ENCODE peak calls at places on chromosomes 6 and 20, in nine cellular contexts. One of them, this sample, is unnamed.

GRCh38 chr6:96051555-96051954 is 35.8 kb downstream of the FUT9 start:
- DNase-seq in tibial nerve: no peak
- DNase-seq in HTR-8/SVneo: no peak
- DNase-seq in T-helper 1 cell: no peak
- DNase-seq in right lobe of liver: no peak
- DNase-seq in WTC11: no peak
- DNase-seq in naive thymus-derived CD8-positive, alpha-beta T cell: no peak
- DNase-seq in ELF-1: no peak
- DNase-seq in activated naive CD8-positive, alpha-beta T cell treated with anti-CD3 and anti-CD28 coated beads, Interleukin-2, amount 50 U/mL, for 24 hours: no peak
- DNase-seq in this sample: no peak

GRCh38 chr6:33407132-33407718 is 3.6 kb upstream of the PHF1 start:
- DNase-seq in tibial nerve: no peak
- DNase-seq in HTR-8/SVneo: no peak
- DNase-seq in T-helper 1 cell: no peak
- DNase-seq in right lobe of liver: no peak
- DNase-seq in WTC11: no peak
- DNase-seq in naive thymus-derived CD8-positive, alpha-beta T cell: no peak
- DNase-seq in ELF-1: no peak
- DNase-seq in activated naive CD8-positive, alpha-beta T cell treated with anti-CD3 and anti-CD28 coated beads, Interleukin-2, amount 50 U/mL, for 24 hours: no peak
- DNase-seq in this sample: no peak

GRCh38 chr6:110341671-110342304 is 16.4 kb downstream of the METTL24 start:
- DNase-seq in tibial nerve: no peak
- DNase-seq in HTR-8/SVneo: no peak
- DNase-seq in T-helper 1 cell: no peak
- DNase-seq in right lobe of liver: no peak
- DNase-seq in WTC11: peak
- DNase-seq in naive thymus-derived CD8-positive, alpha-beta T cell: no peak
- DNase-seq in ELF-1: peak
- DNase-seq in activated naive CD8-positive, alpha-beta T cell treated with anti-CD3 and anti-CD28 coated beads, Interleukin-2, amount 50 U/mL, for 24 hours: no peak
- DNase-seq in this sample: no peak

GRCh38 chr6:30891450-30891723 is 7.1 kb downstream of the DDR1 start:
- DNase-seq in tibial nerve: no peak
- DNase-seq in HTR-8/SVneo: no peak
- DNase-seq in T-helper 1 cell: no peak
- DNase-seq in right lobe of liver: no peak
- DNase-seq in WTC11: no peak
- DNase-seq in naive thymus-derived CD8-positive, alpha-beta T cell: no peak
- DNase-seq in ELF-1: no peak
- DNase-seq in activated naive CD8-positive, alpha-beta T cell treated with anti-CD3 and anti-CD28 coated beads, Interleukin-2, amount 50 U/mL, for 24 hours: no peak
- DNase-seq in this sample: no peak

GRCh38 chr20:17510548-17510947 is 20.6 kb downstream of the BFSP1 start:
- DNase-seq in tibial nerve: no peak
- DNase-seq in HTR-8/SVneo: no peak
- DNase-seq in T-helper 1 cell: no peak
- DNase-seq in right lobe of liver: no peak
- DNase-seq in WTC11: no peak
- DNase-seq in naive thymus-derived CD8-positive, alpha-beta T cell: no peak
- DNase-seq in ELF-1: no peak
- DNase-seq in activated naive CD8-positive, alpha-beta T cell treated with anti-CD3 and anti-CD28 coated beads, Interleukin-2, amount 50 U/mL, for 24 hours: no peak
- DNase-seq in this sample: no peak

GRCh38 chr6:79525272-79526100 is 11.7 kb downstream of the LCA5 start:
- DNase-seq in tibial nerve: peak
- DNase-seq in HTR-8/SVneo: no peak
- DNase-seq in T-helper 1 cell: no peak
- DNase-seq in right lobe of liver: no peak
- DNase-seq in WTC11: no peak
- DNase-seq in naive thymus-derived CD8-positive, alpha-beta T cell: no peak
- DNase-seq in ELF-1: peak
- DNase-seq in activated naive CD8-positive, alpha-beta T cell treated with anti-CD3 and anti-CD28 coated beads, Interleukin-2, amount 50 U/mL, for 24 hours: no peak
- DNase-seq in this sample: no peak

GRCh38 chr6:118371955-118372354 is 176.1 kb upstream of the PLN start:
- DNase-seq in tibial nerve: no peak
- DNase-seq in HTR-8/SVneo: no peak
- DNase-seq in T-helper 1 cell: no peak
- DNase-seq in right lobe of liver: no peak
- DNase-seq in WTC11: no peak
- DNase-seq in naive thymus-derived CD8-positive, alpha-beta T cell: no peak
- DNase-seq in ELF-1: no peak
- DNase-seq in activated naive CD8-positive, alpha-beta T cell treated with anti-CD3 and anti-CD28 coated beads, Interleukin-2, amount 50 U/mL, for 24 hours: no peak
- DNase-seq in this sample: no peak

GRCh38 chr6:77650098-77650663 is 2.7 kb upstream of the MEI4 start:
- DNase-seq in tibial nerve: no peak
- DNase-seq in HTR-8/SVneo: no peak
- DNase-seq in T-helper 1 cell: no peak
- DNase-seq in right lobe of liver: peak
- DNase-seq in WTC11: peak
- DNase-seq in naive thymus-derived CD8-positive, alpha-beta T cell: no peak
- DNase-seq in ELF-1: peak
- DNase-seq in activated naive CD8-positive, alpha-beta T cell treated with anti-CD3 and anti-CD28 coated beads, Interleukin-2, amount 50 U/mL, for 24 hours: peak
- DNase-seq in this sample: no peak

GRCh38 chr6:78400076-78400475 is 467.3 kb upstream of the IRAK1BP1 start:
- DNase-seq in tibial nerve: no peak
- DNase-seq in HTR-8/SVneo: no peak
- DNase-seq in T-helper 1 cell: no peak
- DNase-seq in right lobe of liver: no peak
- DNase-seq in WTC11: no peak
- DNase-seq in naive thymus-derived CD8-positive, alpha-beta T cell: no peak
- DNase-seq in ELF-1: no peak
- DNase-seq in activated naive CD8-positive, alpha-beta T cell treated with anti-CD3 and anti-CD28 coated beads, Interleukin-2, amount 50 U/mL, for 24 hours: no peak
- DNase-seq in this sample: no peak

GRCh38 chr6:43669922-43670622 is 17.5 kb downstream of the MRPS18A start:
- DNase-seq in tibial nerve: no peak
- DNase-seq in HTR-8/SVneo: no peak
- DNase-seq in T-helper 1 cell: no peak
- DNase-seq in right lobe of liver: no peak
- DNase-seq in WTC11: no peak
- DNase-seq in naive thymus-derived CD8-positive, alpha-beta T cell: no peak
- DNase-seq in ELF-1: peak
- DNase-seq in activated naive CD8-positive, alpha-beta T cell treated with anti-CD3 and anti-CD28 coated beads, Interleukin-2, amount 50 U/mL, for 24 hours: peak
- DNase-seq in this sample: no peak

GRCh38 chr20:38818113-38819065 is 12.9 kb downstream of the PPP1R16B start:
- DNase-seq in tibial nerve: no peak
- DNase-seq in HTR-8/SVneo: no peak
- DNase-seq in T-helper 1 cell: no peak
- DNase-seq in right lobe of liver: no peak
- DNase-seq in WTC11: no peak
- DNase-seq in naive thymus-derived CD8-positive, alpha-beta T cell: no peak
- DNase-seq in ELF-1: peak
- DNase-seq in activated naive CD8-positive, alpha-beta T cell treated with anti-CD3 and anti-CD28 coated beads, Interleukin-2, amount 50 U/mL, for 24 hours: no peak
- DNase-seq in this sample: no peak